ENCODE peak calls at places on chromosome 3, in six cellular contexts. O is breast epithelium, X is Caco-2, C is brain microvascular endothelial cell, G is uterus, H is thoracic aorta. T is an unnamed sample.

GRCh38 chr3:126654571-126655393 is at the start of gene TXNRD3:
- DNase-seq in O (peak; percentile 70), X (peak; percentile 87), C (peak; percentile 36), G (peak; percentile 81), H (no peak), T (peak; percentile 95)

GRCh38 chr3:39849992-39850706 is 40.7 kb downstream of the MYRIP start:
- DNase-seq in O (no peak), X (no peak), C (no peak), G (no peak), H (no peak), T (no peak)

GRCh38 chr3:34008191-34008590 is 209.8 kb downstream of the PDCD6IP start:
- DNase-seq in O (no peak), X (no peak), C (peak; percentile 66), G (no peak), H (no peak), T (no peak)

GRCh38 chr3:187211532-187212274 is 14.4 kb downstream of the RTP1 start:
- DNase-seq in O (peak; percentile 50), X (no peak), C (peak; percentile 22), G (no peak), H (no peak), T (no peak)

GRCh38 chr3:178202199-178202598 is 334.0 kb upstream of the KCNMB2 start:
- DNase-seq in O (no peak), X (no peak), C (no peak), G (no peak), H (no peak), T (no peak)

GRCh38 chr3:64266065-64266874 is 41.0 kb upstream of the PRICKLE2 start:
- DNase-seq in O (no peak), X (no peak), C (peak; percentile 81), G (peak; percentile 61), H (no peak), T (no peak)

GRCh38 chr3:138072816-138073215 is 42.6 kb downstream of the DZIP1L start:
- DNase-seq in O (no peak), X (no peak), C (peak; percentile 41), G (no peak), H (no peak), T (peak; percentile 74)

GRCh38 chr3:138349926-138350665 is 1.7 kb downstream of the MRAS start:
- DNase-seq in O (no peak), X (no peak), C (no peak), G (no peak), H (no peak), T (no peak)

GRCh38 chr3:67154429-67154828 is 156.3 kb downstream of the KBTBD8 start:
- DNase-seq in O (no peak), X (no peak), C (no peak), G (no peak), H (no peak), T (no peak)

GRCh38 chr3:174329321-174329720 is 529.8 kb upstream of the NAALADL2 start:
- DNase-seq in O (no peak), X (no peak), C (peak; percentile 51), G (no peak), H (no peak), T (no peak)

GRCh38 chr3:129553771-129554170 is 10.8 kb downstream of the H1-8 start:
- DNase-seq in O (no peak), X (no peak), C (no peak), G (no peak), H (no peak), T (no peak)

GRCh38 chr3:172776049-172776717 is 25.7 kb downstream of the ECT2 start:
- DNase-seq in O (no peak), X (no peak), C (no peak), G (no peak), H (no peak), T (no peak)

GRCh38 chr3:82133070-82133606 is 371.7 kb upstream of the GBE1 start:
- DNase-seq in O (peak; percentile 28), X (peak; percentile 40), C (peak; percentile 56), G (peak; percentile 49), H (no peak), T (peak; percentile 48)

GRCh38 chr3:56939759-56940323 is 120.6 kb upstream of the SPATA12 start:
- DNase-seq in O (no peak), X (no peak), C (no peak), G (no peak), H (no peak), T (no peak)

GRCh38 chr3:120649735-120650705 is 32.0 kb downstream of the HGD start:
- DNase-seq in O (no peak), X (no peak), C (no peak), G (no peak), H (no peak), T (no peak)

GRCh38 chr3:11853450-11853849 is 6.8 kb upstream of the TAMM41 start:
- DNase-seq in O (no peak), X (no peak), C (no peak), G (no peak), H (no peak), T (no peak)

GRCh38 chr3:71723452-71724170 is 1.6 kb downstream of the EIF4E3 start:
- DNase-seq in O (no peak), X (no peak), C (no peak), G (no peak), H (no peak), T (no peak)

GRCh38 chr3:107240183-107241091 is 136.8 kb upstream of the CCDC54 start:
- DNase-seq in O (peak; percentile 52), X (no peak), C (peak; percentile 56), G (peak; percentile 82), H (no peak), T (peak; percentile 48)

GRCh38 chr3:136787226-136787793 is 31.6 kb upstream of the SLC35G2 start:
- DNase-seq in O (no peak), X (no peak), C (peak; percentile 16), G (no peak), H (no peak), T (no peak)

GRCh38 chr3:16883057-16883725 is 1.6 kb upstream of the PLCL2 start:
- DNase-seq in O (no peak), X (no peak), C (no peak), G (peak; percentile 23), H (no peak), T (no peak)

GRCh38 chr3:172254542-172254941 is 193.7 kb downstream of the GHSR start:
- DNase-seq in O (no peak), X (no peak), C (no peak), G (no peak), H (no peak), T (no peak)

GRCh38 chr3:42979044-42979962 is at the start of gene GASK1A:
- DNase-seq in O (no peak), X (peak; percentile 39), C (no peak), G (peak; percentile 72), H (no peak), T (peak; percentile 90)

GRCh38 chr3:39191773-39192172 is 622 bp downstream of the XIRP1 start:
- DNase-seq in O (no peak), X (no peak), C (no peak), G (no peak), H (no peak), T (peak; percentile 57)

DNA sequence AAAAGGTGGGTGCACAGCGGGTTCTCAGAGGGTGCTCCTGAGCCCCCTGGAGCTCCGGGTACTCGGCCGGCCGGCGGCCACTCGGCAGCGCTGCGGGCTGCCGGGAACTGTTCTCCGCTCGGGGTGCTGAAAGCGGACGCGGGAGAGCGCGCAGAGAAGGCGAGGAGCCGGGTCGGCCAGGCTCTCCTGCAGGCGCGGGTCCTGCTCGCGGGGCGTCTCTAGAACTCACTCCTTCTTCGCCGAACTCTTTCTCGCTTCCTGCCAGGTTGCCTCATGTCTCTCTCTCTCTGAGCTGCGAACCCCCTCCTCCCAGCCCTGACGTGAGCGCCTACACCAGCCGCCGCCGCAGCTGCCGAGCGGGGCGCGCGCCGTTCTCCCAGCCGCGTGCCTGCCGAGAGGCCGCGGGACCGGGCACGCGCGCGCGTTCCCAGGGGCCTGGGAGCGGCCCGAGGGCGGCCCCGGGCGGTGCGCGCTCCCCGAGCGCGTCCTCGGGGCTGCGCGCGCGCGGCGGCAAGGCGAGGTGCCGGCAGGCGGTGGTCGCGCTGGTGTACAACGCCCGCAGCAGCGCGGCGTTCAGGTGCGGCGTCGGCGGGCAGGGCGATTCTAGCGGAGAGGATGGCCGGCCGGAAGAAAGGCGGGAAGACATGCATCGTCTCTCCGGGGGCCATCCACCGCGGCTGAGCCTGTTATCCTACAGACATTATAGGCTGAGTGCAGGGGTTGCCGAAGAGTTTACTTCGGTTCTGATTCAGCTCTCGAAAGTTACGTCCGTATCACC is at the start of gene PEX5L:
- DNase-seq in O (no peak), X (no peak), C (peak; percentile 30), G (peak; percentile 13), H (no peak), T (no peak)
- H3K4me3 ChIP-seq in O (peak within 1 kb of the TSS; percentile 37), X (no peak within 1 kb of the TSS), C (peak within 1 kb of the TSS; percentile 47), G (no peak within 1 kb of the TSS), H (peak within 1 kb of the TSS; percentile 35), T (no peak within 1 kb of the TSS)

DNA sequence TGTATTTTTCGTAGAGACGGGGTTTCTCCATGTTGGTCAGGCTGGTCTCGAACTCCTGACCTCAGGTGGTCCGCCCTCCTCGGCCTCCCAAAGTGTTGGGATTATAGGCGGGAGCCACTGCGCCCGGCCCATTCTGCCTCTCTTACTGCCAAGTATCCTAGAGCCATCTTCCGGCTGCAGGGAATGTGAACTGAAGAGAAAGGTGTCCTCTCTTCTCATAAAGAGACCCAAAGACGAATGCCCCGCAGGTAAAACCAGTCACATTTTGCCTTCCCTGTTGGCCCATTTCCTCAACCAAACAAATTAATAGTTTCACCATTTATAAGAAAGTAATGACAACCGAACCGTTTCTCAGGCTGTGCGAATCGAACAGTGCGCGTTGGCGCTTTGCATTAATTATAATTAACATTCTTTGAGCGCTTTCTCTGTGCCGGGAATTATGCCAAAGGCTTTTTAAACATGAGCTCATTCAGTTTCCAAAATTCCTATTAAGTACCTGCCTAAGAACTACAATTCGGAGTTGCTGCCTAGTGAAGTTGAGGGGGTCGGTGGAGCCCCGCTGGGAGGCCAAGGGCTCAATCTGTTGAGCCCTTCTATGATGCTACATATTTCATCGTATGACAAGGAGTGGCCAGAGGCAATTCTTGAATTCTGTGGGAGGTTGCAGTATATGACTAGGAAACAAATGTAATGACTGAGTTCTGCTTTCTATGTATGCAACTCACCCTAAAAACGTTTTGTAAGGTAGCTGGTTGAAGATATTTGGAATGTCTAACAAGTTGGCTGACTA is 819 bp upstream of the RPL24 start:
- DNase-seq in O (peak; percentile 48), X (no peak), C (no peak), G (no peak), H (no peak), T (peak; percentile 33)
- H3K4me3 ChIP-seq in O (peak overlapping the region; percentile 74), X (peak overlapping the region; percentile 79), C (peak overlapping the region; percentile 98), G (peak overlapping the region; percentile 77), H (peak overlapping the region; percentile 87), T (peak overlapping the region; percentile 37)

GRCh38 chr3:141797819-141798405 is 34.7 kb downstream of the GRK7 start:
- DNase-seq in O (no peak), X (no peak), C (no peak), G (no peak), H (no peak), T (no peak)
- H3K4me3 ChIP-seq in O (peak overlapping the region; percentile 38), X (no peak overlapping the region), C (peak overlapping the region; percentile 44), G (peak overlapping the region; percentile 21), H (peak overlapping the region; percentile 66), T (no peak overlapping the region)

DNA sequence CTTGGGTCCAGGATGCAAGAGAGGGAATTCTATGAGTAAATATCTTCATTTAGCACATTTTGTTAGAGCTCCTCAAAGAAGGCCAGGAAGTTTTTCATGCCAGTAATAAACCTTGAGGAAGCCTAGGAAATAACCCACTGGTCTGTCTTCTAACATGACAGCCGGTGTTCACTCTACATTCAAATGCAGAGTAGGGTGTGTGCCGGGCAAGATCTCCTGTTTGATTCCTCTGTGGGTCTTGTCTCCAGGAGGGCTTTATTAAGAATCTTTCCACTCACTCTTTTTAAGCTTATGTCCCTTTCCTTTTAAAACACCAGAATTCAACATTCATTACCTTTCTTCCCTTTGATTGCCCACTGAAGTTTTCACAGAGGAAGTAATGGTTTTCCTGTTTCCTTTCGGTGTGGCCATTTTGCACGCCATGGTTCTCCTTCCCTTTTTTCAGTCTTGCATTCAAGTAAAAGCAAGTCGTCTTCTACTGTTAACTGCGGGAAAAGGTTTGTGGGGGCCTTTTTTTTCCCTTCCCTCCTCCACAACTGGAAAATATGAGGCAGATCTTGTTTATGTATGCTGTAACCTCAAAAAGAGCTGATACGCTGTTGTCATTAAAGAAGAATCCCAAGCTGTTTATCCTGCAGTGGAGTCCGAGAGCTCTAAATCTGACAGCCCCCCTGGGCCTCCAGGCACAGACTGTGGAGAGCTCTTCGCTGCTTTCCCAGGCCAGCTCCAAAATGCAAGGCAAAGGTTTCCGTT is 40.6 kb downstream of the FILIP1L start:
- DNase-seq in O (no peak), X (no peak), C (peak; percentile 79), G (peak; percentile 56), H (no peak), T (no peak)
- H3K4me3 ChIP-seq in O (no peak overlapping the region), X (no peak overlapping the region), C (no peak overlapping the region), G (no peak overlapping the region), H (no peak overlapping the region), T (no peak overlapping the region)

T was measured in lower leg skin.